ENCODE peak calls at places on chromosomes 12 and 14, in nine cellular contexts. G is lower leg skin, S is transverse colon, O is NB4, N is adrenal gland, K is IMR-90, X is heart left ventricle, U is HCT116, D is testis. C is an unnamed sample.

GRCh38 chr12:58419905-58420304 is 478.5 kb downstream of the ATP23 start:
- DNase-seq in O (no peak), G (no peak), K (peak), S (no peak), N (no peak), U (no peak), X (no peak), D (no peak), C (no peak)

GRCh38 chr12:16075887-16076286 is 164.8 kb downstream of the DERA start:
- DNase-seq in K (no peak), S (no peak), G (no peak), X (no peak), O (no peak), N (no peak), D (no peak), U (no peak), C (no peak)

GRCh38 chr14:90397401-90398314 is 829 bp downstream of the CALM1 start:
- DNase-seq in N (peak), G (peak), O (peak), K (peak), U (no peak), D (peak), X (peak), S (peak), C (peak)

GRCh38 chr12:26855337-26856089 is 22.5 kb upstream of the ITPR2 start:
- DNase-seq in O (no peak), K (no peak), G (no peak), X (no peak), U (no peak), N (no peak), S (no peak), D (no peak), C (no peak)

GRCh38 chr12:96487214-96487613 is 2.2 kb upstream of the CFAP54 start:
- DNase-seq in O (no peak), U (no peak), D (no peak), G (no peak), S (no peak), K (peak), N (no peak), X (no peak), C (no peak)

GRCh38 chr14:74141703-74142102 is 56.9 kb downstream of the LIN52 start:
- DNase-seq in D (no peak), U (no peak), G (no peak), S (no peak), K (no peak), O (no peak), N (peak), X (no peak), C (peak)

GRCh38 chr12:15899282-15899870 is 11.8 kb upstream of the DERA start:
- DNase-seq in G (no peak), D (no peak), K (no peak), N (no peak), S (no peak), X (no peak), U (no peak), O (peak), C (no peak)

GRCh38 chr12:54998958-54999510 is 14.5 kb upstream of the TESPA1 start:
- DNase-seq in D (no peak), G (no peak), U (no peak), O (peak), K (no peak), N (no peak), X (no peak), S (no peak), C (no peak)

GRCh38 chr12:1662761-1663439 is 28.0 kb upstream of the ADIPOR2 start:
- DNase-seq in U (peak), X (no peak), N (peak), K (no peak), D (peak), S (peak), G (peak), O (no peak), C (no peak)

GRCh38 chr12:6917491-6918231 is 3.3 kb downstream of the ENO2 start:
- DNase-seq in X (no peak), U (no peak), N (no peak), O (no peak), K (peak), D (no peak), G (no peak), S (no peak), C (no peak)

DNA sequence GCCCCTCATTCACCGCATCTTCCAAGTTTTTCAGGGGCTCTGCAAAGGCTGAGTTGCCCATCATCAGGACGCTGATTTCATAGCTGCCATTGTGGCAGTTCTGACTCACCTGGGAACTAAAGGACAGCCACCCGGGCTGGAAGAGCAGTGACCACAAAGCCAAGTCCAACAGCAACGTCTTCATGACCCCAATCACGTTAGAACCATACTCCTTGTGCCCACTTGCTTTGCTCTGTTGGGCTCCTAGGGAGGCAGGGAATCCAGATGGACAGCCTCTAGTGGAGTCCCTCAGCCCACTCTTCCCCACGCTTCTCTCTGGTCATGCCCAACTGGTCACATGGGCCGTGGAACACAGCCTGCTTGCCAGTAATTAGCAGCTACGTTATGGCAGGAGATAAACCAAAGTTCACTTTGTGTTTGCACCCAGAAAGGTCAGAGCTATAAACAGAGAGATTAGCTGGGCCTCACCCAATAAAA is at the start of gene GUCY2C:
- DNase-seq in D (no peak), U (no peak), N (no peak), O (no peak), X (no peak), G (no peak), K (no peak), S (peak), C (no peak)
- TF ChIP-seq POLR2A in D (no peak), U (no peak), N (no peak), O (no peak), X (no peak), G (no peak), K (no peak), S (peak), C (no peak)

GRCh38 chr14:31029016-31029970 is 3.1 kb upstream of the STRN3 start:
- DNase-seq in X (no peak), S (no peak), N (no peak), G (no peak), D (no peak), U (no peak), K (no peak), O (no peak), C (no peak)

GRCh38 chr14:31025335-31026075 is at the start of gene AP4S1:
- DNase-seq in U (no peak), O (peak), G (peak), K (no peak), X (peak), S (peak), N (peak), D (peak), C (peak)

GRCh38 chr14:31026076-31026394 is at the start of gene STRN3:
- DNase-seq in G (no peak), X (no peak), U (no peak), D (no peak), O (no peak), S (no peak), K (no peak), N (no peak), C (no peak)

GRCh38 chr14:31026395-31027096 is 367 bp upstream of the STRN3 start:
- DNase-seq in O (peak), G (peak), K (peak), D (peak), S (peak), X (peak), N (peak), U (peak), C (peak)

GRCh38 chr14:31027847-31028246 is 1.7 kb upstream of the STRN3 start:
- DNase-seq in N (no peak), S (no peak), K (no peak), X (no peak), U (no peak), O (no peak), G (no peak), D (no peak), C (no peak)
- H3K4me3 ChIP-seq in N (no peak), S (peak), K (no peak), X (no peak), U (peak), O (peak), G (no peak), D (no peak), C (peak)

DNA sequence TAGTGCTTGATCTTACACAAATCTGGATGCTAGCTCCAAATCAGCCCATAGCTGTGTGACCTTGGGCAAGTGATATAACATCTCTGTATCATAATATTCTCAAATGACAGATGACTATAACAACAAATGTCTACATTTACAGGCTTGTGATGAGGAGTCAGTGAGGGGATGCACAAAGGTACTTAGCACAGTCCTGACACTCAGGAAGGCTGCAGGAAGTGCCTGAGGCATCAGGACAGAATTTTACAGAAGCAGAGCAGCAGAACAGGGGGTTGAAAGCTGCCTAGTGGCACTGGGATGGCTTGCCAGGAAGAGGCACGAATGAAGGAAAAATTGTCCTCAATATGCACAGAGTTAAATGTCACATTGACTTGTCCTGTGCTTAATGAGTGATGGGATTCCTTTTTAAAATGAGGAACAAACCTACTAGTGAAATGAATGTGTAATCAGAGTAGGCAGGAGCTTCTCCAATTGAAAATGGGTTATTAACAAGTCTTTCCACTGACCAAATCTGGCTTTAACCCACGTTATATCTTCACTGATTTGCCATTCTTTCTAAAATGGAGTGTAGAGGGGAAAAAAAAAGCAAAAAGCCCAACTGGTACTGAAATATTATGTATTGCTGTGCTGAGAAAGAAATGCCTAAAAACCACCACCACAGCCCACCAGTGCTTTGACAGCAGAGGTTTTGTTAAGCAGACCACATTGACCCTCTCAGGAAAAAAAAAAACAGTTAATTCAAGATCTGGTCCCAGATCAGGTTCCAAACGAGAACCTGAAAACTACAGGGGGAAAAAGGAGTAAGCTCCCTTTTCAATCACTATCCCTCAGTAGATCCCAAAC is 11.6 kb downstream of the BTG1 start:
- DNase-seq in O (peak), U (no peak), G (no peak), N (no peak), S (no peak), X (no peak), D (no peak), K (no peak), C (no peak)
- TF ChIP-seq POLR2A in O (no peak), U (no peak), G (no peak), N (no peak), S (no peak), X (no peak), D (no peak), K (no peak), C (no peak)

GRCh38 chr12:11499802-11500201 is 104.4 kb upstream of the PRB2 start:
- DNase-seq in G (no peak), K (no peak), N (no peak), X (no peak), D (no peak), U (no peak), S (no peak), O (no peak), C (no peak)
- H3K4me3 ChIP-seq in G (no peak), K (no peak), N (no peak), X (no peak), D (no peak), U (no peak), S (no peak), O (no peak), C (no peak)

GRCh38 chr12:118059645-118060275 is 1.2 kb downstream of the WSB2 start:
- DNase-seq in X (no peak), S (no peak), K (peak), G (no peak), D (no peak), U (no peak), O (peak), N (no peak), C (no peak)

GRCh38 chr12:118060301-118061010 is 523 bp downstream of the WSB2 start:
- DNase-seq in S (peak), G (peak), O (peak), D (peak), X (peak), U (no peak), K (no peak), N (peak), C (no peak)

GRCh38 chr12:118061876-118062791 is 1.2 kb upstream of the WSB2 start:
- DNase-seq in U (no peak), G (peak), D (peak), K (peak), O (peak), S (peak), N (peak), X (no peak), C (no peak)

GRCh38 chr12:118058881-118059644 is 1.9 kb downstream of the WSB2 start:
- DNase-seq in O (no peak), S (no peak), K (peak), X (no peak), G (peak), D (no peak), N (no peak), U (no peak), C (no peak)

DNA sequence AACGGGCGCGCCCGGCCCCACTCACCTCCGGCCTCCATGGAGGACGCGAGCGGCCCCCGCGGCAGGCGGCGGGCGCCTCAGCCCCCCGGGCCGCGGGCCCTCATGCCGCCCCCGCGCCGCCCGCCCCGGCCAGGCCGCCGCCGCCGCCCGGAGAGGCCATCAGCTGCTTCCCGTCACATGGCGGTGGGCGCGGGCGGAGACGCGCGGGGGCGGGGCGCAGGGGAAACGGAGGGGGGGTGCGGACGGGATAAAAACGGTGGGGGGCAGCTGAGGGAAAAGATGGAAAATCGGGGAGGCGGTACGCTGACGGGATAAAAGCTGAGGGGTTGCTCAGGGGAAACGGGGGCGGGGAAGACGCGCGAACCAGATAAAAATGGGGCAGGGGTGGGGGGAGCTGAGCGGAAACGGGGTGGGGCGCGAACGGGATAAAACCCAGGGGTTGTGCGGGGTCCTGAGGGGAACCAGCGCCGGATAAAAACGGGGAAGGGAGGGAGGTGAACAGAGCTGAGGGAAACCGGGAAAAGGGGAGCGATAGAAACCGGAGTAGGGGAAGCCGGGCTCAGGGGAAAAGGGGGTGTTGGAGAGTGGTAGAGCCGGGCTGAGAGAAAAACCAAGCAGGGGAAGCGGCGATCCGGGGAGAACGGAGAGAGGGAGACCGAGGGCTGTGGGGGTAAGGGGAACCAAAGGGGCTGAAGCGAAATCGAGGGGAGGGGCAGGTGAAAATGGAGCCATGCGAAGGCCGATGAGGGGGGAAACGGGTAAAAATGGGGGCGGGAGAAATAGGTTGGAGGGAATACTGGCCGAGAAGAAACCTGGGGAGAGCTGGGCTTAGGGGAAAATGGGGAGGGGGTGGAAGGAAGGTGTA is at the start of gene WSB2:
- DNase-seq in D (peak), G (peak), S (peak), X (peak), U (no peak), K (peak), N (peak), O (peak), C (peak)
- TF ChIP-seq POLR2A in D (no peak), G (no peak), S (peak), X (no peak), U (no peak), K (peak), N (peak), O (no peak), C (peak)

GRCh38 chr12:64478661-64479060 is 26.7 kb downstream of the TBK1 start:
- DNase-seq in U (no peak), O (no peak), D (no peak), G (no peak), N (no peak), X (no peak), S (no peak), K (no peak), C (no peak)
- H3K4me3 ChIP-seq in U (no peak), O (no peak), D (no peak), G (no peak), N (no peak), X (no peak), S (no peak), K (no peak), C (no peak)

DNA sequence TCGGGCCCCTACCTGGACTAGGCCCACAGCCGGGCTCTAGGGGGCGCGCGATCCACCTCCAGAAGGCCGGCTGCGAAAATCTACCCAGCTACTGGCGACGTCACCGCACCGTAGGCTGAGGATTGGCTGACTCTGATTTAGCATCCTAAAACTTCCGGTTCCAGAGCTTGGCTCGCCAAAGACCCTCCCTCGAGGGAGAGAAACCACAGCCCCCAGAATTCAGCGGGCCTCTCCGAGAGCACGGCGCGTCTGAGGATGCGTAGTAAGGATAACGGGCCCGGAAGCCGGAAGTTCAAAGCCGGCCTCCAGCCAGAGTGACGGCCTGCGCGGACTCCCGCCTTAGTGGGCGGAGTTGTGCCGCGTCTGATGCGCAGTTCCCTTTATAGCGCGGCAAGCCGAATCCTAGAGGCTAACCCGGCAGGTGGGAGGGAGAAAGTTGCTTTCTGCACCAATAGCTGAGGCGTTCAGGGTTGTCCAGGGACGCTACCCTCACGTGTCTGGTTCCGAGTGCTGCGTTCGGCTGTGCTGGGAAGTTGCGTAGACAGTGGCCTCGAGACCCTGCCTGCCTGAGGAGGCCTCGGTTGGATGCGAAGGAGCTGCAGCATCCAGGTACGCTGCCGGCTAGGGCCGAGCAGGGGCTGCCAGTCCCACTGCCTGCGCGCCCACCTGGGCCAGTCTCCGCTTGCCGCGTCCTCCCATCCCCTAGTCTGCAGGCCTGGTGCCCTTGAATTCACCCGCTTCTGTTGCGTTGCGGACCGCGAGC is at the start of gene COX14:
- DNase-seq in N (peak), U (peak), S (peak), K (peak), X (peak), D (peak), O (peak), G (peak), C (peak)
- TF ChIP-seq POLR2A in N (peak), U (peak), S (peak), K (peak), X (peak), D (peak), O (peak), G (peak), C (peak)

DNA sequence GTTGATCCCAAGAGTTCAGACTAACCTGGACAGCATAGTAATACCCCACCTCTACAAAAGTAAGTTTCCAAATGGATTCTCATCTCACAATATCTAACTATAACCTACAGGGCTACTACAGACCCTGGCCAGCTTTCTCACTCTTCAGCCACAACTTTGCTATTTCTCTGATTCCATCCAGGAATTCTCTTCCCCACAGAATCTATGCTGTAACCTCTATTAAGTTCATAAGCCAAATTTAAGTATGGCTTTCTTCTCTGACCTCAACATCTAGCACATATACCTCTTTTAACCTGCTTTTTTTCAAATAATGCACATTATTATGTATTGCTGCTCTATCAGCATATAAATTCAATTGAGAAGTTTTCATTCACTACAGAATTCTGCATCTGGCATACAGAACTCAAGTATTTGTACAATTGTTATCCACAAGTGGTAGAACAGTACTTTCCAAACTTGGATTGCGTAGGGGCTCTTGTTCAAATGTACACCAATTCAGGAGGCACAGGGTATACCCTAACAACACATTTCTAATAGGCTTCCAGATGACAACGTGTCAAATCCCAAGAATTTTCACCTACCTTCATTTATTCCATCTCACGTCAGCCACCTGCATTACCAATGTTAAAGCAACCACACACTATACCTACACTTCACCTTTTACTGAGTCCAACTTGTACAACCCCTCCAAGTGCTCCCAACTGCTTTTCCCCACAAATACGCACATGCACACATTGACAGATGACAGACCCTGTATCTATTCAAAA is 3.8 kb downstream of the RPS29 start:
- DNase-seq in N (no peak), S (no peak), G (no peak), D (no peak), U (no peak), X (no peak), O (no peak), K (no peak), C (no peak)
- H3K4me3 ChIP-seq in N (no peak), S (no peak), G (no peak), D (no peak), U (no peak), X (no peak), O (peak), K (no peak), C (no peak)

C was measured in gastrocnemius medialis.